ENCODE peak calls at places on chromosomes 4 and X, in nine cellular contexts. A is fibroblast of pulmonary artery; F is GM10248; B is amniotic stem cell; W is activated CD8-positive, alpha-beta T cell treated with anti-CD3 and anti-CD28 coated beads, Interleukin-2, amount 10 ng/mL, durations not matched to agents 7 days and 5 days; C is GM23248; S is EL; I is Calu3; L is NCI-H2029. K is an unnamed sample.

GRCh38 chrX:72084114-72084513 is 47.6 kb downstream of the RTL5 start:
- DNase-seq in A (no peak), F (no peak), B (no peak), W (no peak), C (no peak), S (no peak), I (no peak), L (no peak), K (no peak)

GRCh38 chr4:119139316-119139715 is 3.7 kb downstream of the MYOZ2 start:
- DNase-seq in A (peak; percentile 18), F (no peak), B (no peak), W (no peak), C (peak; percentile 42), S (no peak), I (no peak), L (no peak), K (no peak)

GRCh38 chrX:131792789-131793462 is 230.2 kb upstream of the STK26 start:
- DNase-seq in A (no peak), F (no peak), B (peak; percentile 92), W (no peak), C (peak; percentile 20), S (peak; percentile 29), I (no peak), L (no peak), K (no peak)

GRCh38 chrX:53356186-53356585 is 66.3 kb downstream of the SMC1A start:
- DNase-seq in A (peak; percentile 9), F (no peak), B (no peak), W (no peak), C (peak; percentile 27), S (no peak), I (peak; percentile 19), L (no peak), K (peak; percentile 11)

GRCh38 chr4:55214172-55214571 is 88.8 kb upstream of the KDR start:
- DNase-seq in A (peak; percentile 13), F (no peak), B (no peak), W (no peak), C (no peak), S (peak; percentile 53), I (no peak), L (no peak), K (no peak)

GRCh38 chr4:925771-926500 is 6.2 kb downstream of the GAK start:
- DNase-seq in A (no peak), F (no peak), B (no peak), W (no peak), C (no peak), S (no peak), I (no peak), L (no peak), K (no peak)

GRCh38 chr4:54440394-54441223 is 211.5 kb downstream of the PDGFRA start:
- DNase-seq in A (peak; percentile 61), F (peak; percentile 24), B (peak; percentile 31), W (no peak), C (peak; percentile 68), S (peak; percentile 47), I (peak; percentile 19), L (peak; percentile 13), K (peak; percentile 12)

GRCh38 chr4:177442623-177443155 is 452 bp upstream of the AGA start:
- DNase-seq in A (peak; percentile 16), F (peak; percentile 24), B (no peak), W (peak; percentile 37), C (peak; percentile 31), S (no peak), I (no peak), L (no peak), K (peak; percentile 37)

GRCh38 chr4:172601195-172601594 is 567.4 kb upstream of the GALNT7 start:
- DNase-seq in A (no peak), F (no peak), B (no peak), W (no peak), C (no peak), S (no peak), I (no peak), L (no peak), K (no peak)

GRCh38 chrX:130111220-130111934 is 1.1 kb upstream of the ELF4 start:
- DNase-seq in A (no peak), F (no peak), B (no peak), W (no peak), C (peak; percentile 51), S (peak; percentile 40), I (no peak), L (no peak), K (no peak)

GRCh38 chr4:189124791-189125190 is 815.9 kb upstream of the FRG1 start:
- DNase-seq in A (no peak), F (no peak), B (no peak), W (no peak), C (no peak), S (no peak), I (no peak), L (no peak), K (no peak)

GRCh38 chrX:153639177-153640044 is 7.6 kb upstream of the DUSP9 start:
- DNase-seq in A (no peak), F (peak; percentile 14), B (no peak), W (no peak), C (no peak), S (no peak), I (no peak), L (no peak), K (no peak)

GRCh38 chrX:15877380-15877779 is 22.8 kb upstream of the AP1S2 start:
- DNase-seq in A (peak; percentile 61), F (no peak), B (no peak), W (no peak), C (peak; percentile 60), S (peak; percentile 27), I (no peak), L (no peak), K (no peak)

GRCh38 chr4:35087216-35087615 is 1157.1 kb downstream of the ARAP2 start:
- DNase-seq in A (no peak), F (no peak), B (no peak), W (no peak), C (no peak), S (no peak), I (no peak), L (no peak), K (no peak)

GRCh38 chr4:78653655-78654054 is 102.1 kb downstream of the ANXA3 start:
- DNase-seq in A (peak; percentile 35), F (no peak), B (no peak), W (no peak), C (peak; percentile 51), S (peak; percentile 29), I (no peak), L (no peak), K (no peak)

GRCh38 chr4:77699731-77700210 is 94.2 kb downstream of the CXCL13 start:
- DNase-seq in A (peak; percentile 85), F (no peak), B (peak; percentile 0), W (no peak), C (peak; percentile 73), S (peak; percentile 88), I (peak; percentile 1), L (no peak), K (no peak)

GRCh38 chr4:38308728-38309315 is 348.6 kb downstream of the PTTG2 start:
- DNase-seq in A (peak; percentile 48), F (no peak), B (no peak), W (no peak), C (peak; percentile 65), S (peak; percentile 60), I (no peak), L (no peak), K (no peak)

GRCh38 chrX:110440016-110440805 is 81.6 kb downstream of the RTL9 start:
- DNase-seq in A (no peak), F (no peak), B (no peak), W (no peak), C (no peak), S (no peak), I (no peak), L (no peak), K (no peak)

GRCh38 chrX:14673764-14674163 is 144.4 kb downstream of the GLRA2 start:
- DNase-seq in A (peak; percentile 82), F (peak; percentile 34), B (peak; percentile 67), W (no peak), C (peak; percentile 80), S (peak; percentile 84), I (peak; percentile 76), L (no peak), K (peak; percentile 5)

GRCh38 chr4:172698256-172698655 is 470.4 kb upstream of the GALNT7 start:
- DNase-seq in A (peak; percentile 8), F (no peak), B (no peak), W (no peak), C (no peak), S (no peak), I (no peak), L (no peak), K (no peak)

GRCh38 chr4:123830920-123831319 is 434.3 kb downstream of the SPRY1 start:
- DNase-seq in A (no peak), F (no peak), B (no peak), W (no peak), C (no peak), S (no peak), I (no peak), L (no peak), K (no peak)